ENCODE peak calls at places on chromosomes 12 and 14, in five cellular contexts. Z, H, F, Q and X are unnamed samples. For H3K4me1 and H3K27me3, the result is how much of the 10 kb centered on the place peaks cover.

GRCh38 chr14:41299924-41300323 is 306.8 kb upstream of the LRFN5 start:
- DNase-seq in F (no peak), Z (no peak), H (no peak), Q (no peak), X (no peak)

GRCh38 chr12:47868041-47868440 is 36.8 kb downstream of the VDR start:
- DNase-seq in H (peak), F (no peak), Q (no peak), Z (no peak), X (no peak)

GRCh38 chr12:109721276-109721675 is 7.7 kb downstream of the FAM222A start:
- DNase-seq in Q (no peak), F (peak), Z (no peak), H (no peak), X (no peak)

GRCh38 chr12:12180575-12180974 is 86.3 kb downstream of the LRP6 start:
- DNase-seq in H (no peak), Z (no peak), F (no peak), Q (no peak), X (no peak)

GRCh38 chr12:28708918-28709371 is 440.1 kb upstream of the FAR2 start:
- DNase-seq in Z (no peak), H (no peak), Q (no peak), F (no peak), X (no peak)

GRCh38 chr12:103877934-103878510 is 37.0 kb upstream of the NT5DC3 start:
- DNase-seq in Q (no peak), F (peak), Z (peak), H (peak), X (peak)

GRCh38 chr14:55936691-55937090 is 181.5 kb upstream of the PELI2 start:
- DNase-seq in Z (no peak), F (no peak), H (no peak), Q (no peak), X (no peak)

GRCh38 chr14:100666403-100666802 is 60.3 kb upstream of the DLK1 start:
- DNase-seq in Q (no peak), H (no peak), F (no peak), Z (no peak), X (no peak)

GRCh38 chr12:49706351-49707126 is 666 bp downstream of the FMNL3 start:
- DNase-seq in Q (peak), H (peak), F (peak), Z (no peak), X (no peak)

GRCh38 chr12:93569656-93570551 is 2.6 kb upstream of the SOCS2 start:
- DNase-seq in H (peak), Q (peak), Z (peak), F (peak), X (peak)

GRCh38 chr14:75295491-75296338 is 17.1 kb downstream of the FOS start:
- DNase-seq in H (peak), F (peak), Z (no peak), Q (peak), X (peak)

GRCh38 chr14:90457191-90457590 is 60.4 kb downstream of the CALM1 start:
- DNase-seq in Z (no peak), Q (no peak), F (no peak), H (no peak), X (no peak)

GRCh38 chr12:29799591-29799990 is 15.8 kb upstream of the TMTC1 start:
- DNase-seq in H (no peak), Z (no peak), F (no peak), Q (no peak), X (no peak)

GRCh38 chr14:31377433-31377832 is 42.9 kb downstream of the HEATR5A start:
- DNase-seq in H (no peak), Z (no peak), Q (no peak), F (no peak), X (no peak)

GRCh38 chr14:41609704-41610183 is 3.1 kb downstream of the LRFN5 start:
- DNase-seq in Z (no peak), H (peak), Q (peak), F (peak), X (no peak)

GRCh38 chr12:42143401-42144173 is 1.1 kb downstream of the GXYLT1 start:
- DNase-seq in F (no peak), H (no peak), Z (no peak), Q (no peak), X (no peak)

GRCh38 chr12:119158004-119158776 is 20.5 kb upstream of the HSPB8 start:
- DNase-seq in H (peak), F (peak), Z (no peak), Q (no peak), X (no peak)

GRCh38 chr14:91392623-91393303 is 24.9 kb downstream of the CCDC88C start:
- DNase-seq in F (no peak), Z (no peak), Q (no peak), H (no peak), X (no peak)

GRCh38 chr14:101121399-101122113 is 218.0 kb upstream of the RTL1 start:
- DNase-seq in Z (no peak), H (peak), F (no peak), Q (no peak), X (no peak)

DNA sequence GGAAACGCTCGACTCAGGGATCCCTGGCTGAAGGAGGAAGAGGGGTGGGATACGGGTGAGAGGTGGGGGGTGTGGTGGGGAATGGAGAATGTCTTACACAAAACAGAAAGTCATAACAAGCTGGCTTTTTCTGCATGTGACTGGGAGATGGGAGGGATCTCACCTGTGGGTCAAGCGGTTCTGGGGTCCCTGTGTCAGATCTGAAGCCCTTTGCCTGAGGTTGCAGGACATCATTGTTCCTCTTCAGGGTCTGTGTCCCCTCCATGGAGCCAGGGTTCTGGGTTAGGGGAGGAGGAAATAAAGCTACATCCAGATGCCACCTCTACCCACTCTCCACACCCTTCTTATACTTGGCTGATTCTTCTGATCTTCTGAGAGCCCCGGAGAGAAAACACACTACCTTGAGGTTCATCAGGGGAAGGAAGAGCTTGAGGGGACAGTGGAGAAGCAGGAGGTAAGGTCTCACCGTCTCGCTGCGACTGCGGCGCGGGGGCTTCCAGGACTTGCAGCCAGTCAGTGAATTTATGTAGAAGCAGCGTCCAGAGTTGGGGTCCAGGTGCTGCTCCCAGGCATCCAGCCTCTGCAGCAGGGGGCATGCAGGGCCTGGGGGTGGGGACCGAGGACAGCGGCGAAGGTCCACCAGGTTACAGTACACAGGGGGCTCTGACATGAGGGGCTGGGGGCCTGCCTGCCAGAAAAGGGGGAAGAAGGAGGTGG is 2.5 kb downstream of the ARHGAP9 start:
- DNase-seq in F (no peak), Z (no peak), Q (no peak), H (no peak), X (no peak)
- H3K4me3 ChIP-seq in F (peak), Z (no peak), Q (peak), H (peak), X (peak)

GRCh38 chr14:77589099-77589498 is 27.3 kb downstream of the SPTLC2 start:
- DNase-seq in Z (no peak), F (no peak), H (no peak), Q (no peak), X (no peak)
- H3K4me1 ChIP-seq in Z (under half), F (under half), H (under half), Q (under half), X (under half)

GRCh38 chr14:96058606-96059200 is 19.5 kb downstream of the C14orf132 start:
- DNase-seq in H (no peak), F (no peak), Z (no peak), Q (no peak), X (no peak)

GRCh38 chr14:96059519-96060135 is 20.5 kb downstream of the C14orf132 start:
- DNase-seq in F (no peak), H (no peak), Q (no peak), Z (no peak), X (no peak)

GRCh38 chr14:96056509-96057422 is 17.6 kb downstream of the C14orf132 start:
- DNase-seq in F (no peak), Z (no peak), H (no peak), Q (no peak), X (no peak)

GRCh38 chr14:96055753-96056508 is 16.8 kb downstream of the C14orf132 start:
- DNase-seq in Q (no peak), H (no peak), F (no peak), Z (no peak), X (no peak)

GRCh38 chr14:96057738-96058137 is 18.6 kb downstream of the C14orf132 start:
- DNase-seq in F (no peak), H (no peak), Q (no peak), Z (no peak), X (no peak)
- H3K27me3 ChIP-seq in F (under half), H (under half), Q (under half), Z (under half), X (under half)

GRCh38 chr14:103555559-103556337 is 6.7 kb downstream of the BAG5 start:
- DNase-seq in F (no peak), Z (no peak), Q (no peak), H (no peak), X (no peak)

GRCh38 chr14:103552811-103553210 is 9.6 kb downstream of the BAG5 start:
- DNase-seq in Q (no peak), Z (no peak), F (no peak), H (no peak), X (no peak)

GRCh38 chr14:103561381-103562134 is 899 bp downstream of the BAG5 start:
- DNase-seq in F (peak), H (no peak), Z (no peak), Q (peak), X (no peak)

GRCh38 chr14:103558071-103558882 is 4.2 kb downstream of the BAG5 start:
- DNase-seq in F (no peak), H (no peak), Z (no peak), Q (no peak), X (no peak)

GRCh38 chr14:103556976-103557758 is 5.3 kb downstream of the BAG5 start:
- DNase-seq in H (no peak), Z (no peak), Q (no peak), F (no peak), X (no peak)
- H3K4me3 ChIP-seq in H (peak), Z (no peak), Q (no peak), F (no peak), X (no peak)

GRCh38 chr12:113155641-113156040 is 6.1 kb downstream of the CFAP73 start:
- DNase-seq in Z (no peak), F (no peak), Q (no peak), H (no peak), X (no peak)

GRCh38 chr12:113152835-113153814 is 3.6 kb downstream of the CFAP73 start:
- DNase-seq in Q (peak), H (peak), Z (peak), F (peak), X (peak)

GRCh38 chr12:113154351-113154973 is 4.9 kb downstream of the CFAP73 start:
- DNase-seq in H (no peak), F (no peak), Z (no peak), Q (no peak), X (no peak)

GRCh38 chr12:113157218-113157859 is 7.8 kb downstream of the CFAP73 start:
- DNase-seq in Z (no peak), H (no peak), F (no peak), Q (no peak), X (no peak)

DNA sequence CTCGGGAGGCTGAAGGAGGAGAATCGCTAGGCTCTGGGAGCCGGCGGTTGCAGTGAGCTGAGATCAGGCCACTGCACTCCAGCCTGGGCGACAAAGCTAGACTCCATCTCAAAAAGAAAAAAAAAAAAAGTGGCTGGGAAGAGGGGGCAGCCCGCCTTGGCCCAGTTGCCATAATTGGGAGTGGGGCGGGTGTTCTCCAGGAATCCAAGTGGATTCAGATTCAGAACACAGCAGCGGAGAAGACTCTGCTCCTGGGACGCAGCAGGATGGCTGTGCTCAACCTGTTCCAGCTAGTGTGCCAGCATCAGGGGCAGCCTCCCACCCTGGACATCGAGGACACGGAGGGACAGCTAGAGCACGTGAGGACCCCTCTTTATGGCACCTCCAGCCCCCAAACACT is 5.5 kb downstream of the CFAP73 start:
- DNase-seq in Q (no peak), Z (no peak), H (no peak), F (no peak), X (no peak)
- H3K4me1 ChIP-seq in Q (under half), Z (under half), H (under half), F (under half), X (under half)

GRCh38 chr12:6635375-6635855 is 344 bp downstream of the LPAR5 start:
- DNase-seq in Q (no peak), Z (no peak), H (peak), F (no peak), X (no peak)
- H3K27me3 ChIP-seq in Q (under half), Z (under half), H (under half), F (under half), X (under half)